ENCODE peak calls at places on chromosomes 7 and 10, in five cellular contexts. J is HCT116, L is K562, Y is H1, P is GM23338. K is an unnamed sample.

GRCh38 chr7:131369354-131369753 is 41.7 kb downstream of the MKLN1 start:
- DNase-seq in J (no peak), L (peak; percentile 19), Y (no peak), P (no peak), K (no peak)

GRCh38 chr10:131271195-131271880 is 40.2 kb downstream of the TCERG1L start:
- DNase-seq in J (no peak), L (no peak), Y (no peak), P (no peak), K (no peak)

GRCh38 chr7:21542891-21543527 is at the start of gene DNAH11:
- DNase-seq in J (no peak), L (peak; percentile 29), Y (peak; percentile 33), P (peak; percentile 89), K (no peak)

GRCh38 chr7:55524558-55525310 is 47.6 kb downstream of the VOPP1 start:
- DNase-seq in J (no peak), L (no peak), Y (no peak), P (no peak), K (no peak)

GRCh38 chr10:132076578-132077081 is 10.9 kb downstream of the JAKMIP3 start:
- DNase-seq in J (no peak), L (no peak), Y (no peak), P (no peak), K (no peak)

GRCh38 chr7:92456241-92456640 is 9.0 kb downstream of the GATAD1 start:
- DNase-seq in J (no peak), L (no peak), Y (no peak), P (no peak), K (no peak)

GRCh38 chr7:152541892-152542291 is 106.1 kb upstream of the KMT2C start:
- DNase-seq in J (no peak), L (no peak), Y (no peak), P (no peak), K (no peak)

GRCh38 chr7:93366816-93367215 is 134.7 kb downstream of the VPS50 start:
- DNase-seq in J (no peak), L (no peak), Y (no peak), P (no peak), K (no peak)

GRCh38 chr10:82037076-82037475 is 162.1 kb downstream of the NRG3 start:
- DNase-seq in J (no peak), L (no peak), Y (no peak), P (no peak), K (no peak)

GRCh38 chr7:133705596-133705995 is 421.5 kb upstream of the LRGUK start:
- DNase-seq in J (peak; percentile 74), L (no peak), Y (no peak), P (no peak), K (no peak)

DNA sequence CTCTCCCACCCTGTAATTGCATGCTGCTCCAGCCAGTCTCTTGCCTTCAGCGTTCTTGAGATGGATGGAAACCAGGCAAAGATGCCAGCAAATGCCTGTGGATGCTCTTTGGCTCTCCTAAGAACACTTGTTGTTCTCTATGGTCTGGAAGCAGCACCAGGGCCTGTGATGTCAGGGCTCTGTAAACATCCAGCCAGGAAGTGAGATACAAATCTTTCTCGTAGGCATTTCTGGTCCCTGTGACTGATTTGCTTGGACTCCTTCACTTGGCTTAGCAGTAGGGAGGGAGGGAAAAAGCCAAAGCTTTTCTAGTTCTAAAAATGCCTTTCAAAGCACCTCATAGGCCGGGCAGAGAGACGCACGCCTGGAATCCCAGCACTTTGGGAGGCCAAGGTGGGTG is 201.3 kb downstream of the REEP3 start:
- DNase-seq in J (no peak), L (no peak), Y (no peak), P (no peak), K (no peak)
- TF ChIP-seq POLR2AphosphoS5 in J (no peak), L (no peak), Y (no peak), P (no peak), K (no peak)

GRCh38 chr10:23172429-23172828 is 19.7 kb upstream of the PTF1A start:
- DNase-seq in J (no peak), L (no peak), Y (no peak), P (peak; percentile 46), K (no peak)

GRCh38 chr10:23174974-23175512 is 17.1 kb upstream of the PTF1A start:
- DNase-seq in J (no peak), L (no peak), Y (no peak), P (peak; percentile 25), K (no peak)

GRCh38 chr10:23174075-23174973 is 17.8 kb upstream of the PTF1A start:
- DNase-seq in J (no peak), L (no peak), Y (no peak), P (peak; percentile 49), K (no peak)

GRCh38 chr10:23172846-23173548 is 19.1 kb upstream of the PTF1A start:
- DNase-seq in J (no peak), L (no peak), Y (no peak), P (peak; percentile 81), K (no peak)

GRCh38 chr10:23173549-23174074 is 18.5 kb upstream of the PTF1A start:
- DNase-seq in J (no peak), L (no peak), Y (no peak), P (peak; percentile 49), K (no peak)
- TF ChIP-seq EZH2 in J (no peak), L (no peak), Y (peak; percentile 84), P (no peak), K (no peak)

DNA sequence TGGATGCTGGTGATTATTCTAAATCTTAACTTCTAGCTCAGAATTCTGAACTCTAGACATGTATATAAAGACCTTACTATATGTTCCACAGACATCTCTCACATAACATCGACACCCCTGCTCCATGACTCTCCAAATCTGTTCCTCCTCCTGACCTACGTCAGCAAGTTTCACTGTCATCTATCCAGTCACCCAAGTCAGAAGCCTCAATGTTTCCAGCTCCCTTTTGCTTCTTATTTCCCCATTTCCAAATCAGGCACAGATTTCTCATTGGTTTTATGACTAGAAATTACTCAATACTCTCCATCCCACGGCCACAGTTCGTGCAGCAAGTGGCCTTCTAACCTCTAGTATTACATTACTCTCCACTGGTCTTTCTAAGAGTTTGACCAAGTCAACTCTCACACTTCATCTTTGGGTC is 28.5 kb downstream of the EPC1 start:
- DNase-seq in J (no peak), L (no peak), Y (no peak), P (no peak), K (no peak)
- TF ChIP-seq POLR2AphosphoS5 in J (no peak), L (no peak), Y (no peak), P (no peak), K (no peak)

DNA sequence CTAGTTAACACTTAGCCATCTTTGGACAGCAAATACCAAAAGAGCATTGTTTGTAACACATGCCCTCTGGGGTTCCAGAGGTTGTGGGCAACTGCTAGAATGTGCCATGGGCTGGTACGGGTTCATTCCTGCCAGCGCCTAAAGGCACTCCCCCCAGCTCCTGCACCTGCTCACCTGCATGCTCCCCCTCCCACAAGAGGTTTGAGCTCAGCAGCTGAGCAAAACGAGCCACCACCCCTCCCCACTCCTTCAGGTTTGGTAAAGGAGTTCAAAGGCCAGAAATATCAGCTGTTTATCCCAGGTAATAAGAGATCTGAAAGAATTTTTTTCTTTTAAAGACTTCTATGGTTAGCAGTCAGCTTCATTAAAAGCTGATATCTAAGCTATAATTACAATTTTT is 53.5 kb downstream of the HTR7 start:
- DNase-seq in J (no peak), L (no peak), Y (no peak), P (peak; percentile 51), K (no peak)
- TF ChIP-seq EZH2 in J (no peak), L (no peak), Y (no peak), P (no peak), K (no peak)

K was measured in SK-N-MC.